ENCODE peak calls at places on chromosome 1, in seven cellular contexts. One of them, this sample, is unnamed.

GRCh38 chr1:159088050-159088449 is 11.5 kb upstream of the AIM2 start:
- DNase-seq in Right ventricle myocardium superior: no peak
- DNase-seq in neuronal stem cell: no peak
- DNase-seq in GM19239: no peak
- DNase-seq in stimulated activated CD4-positive, alpha-beta T cell treated with anti-CD3 and anti-CD28 coated beads, Interleukin-1b, Interleukin-23, amount 100 ng/mL, for 4 hours: no peak
- DNase-seq in AG04449: peak; percentile 70
- DNase-seq in HCEC 1CT: peak; percentile 87
- DNase-seq in this sample: no peak

GRCh38 chr1:54302951-54303843 is 103.0 kb downstream of the SSBP3 start:
- DNase-seq in stimulated activated CD4-positive, alpha-beta T cell treated with anti-CD3 and anti-CD28 coated beads, Interleukin-1b, Interleukin-23, amount 100 ng/mL, for 4 hours: no peak
- DNase-seq in AG04449: no peak
- DNase-seq in GM19239: no peak
- DNase-seq in Right ventricle myocardium superior: no peak
- DNase-seq in neuronal stem cell: no peak
- DNase-seq in HCEC 1CT: no peak
- DNase-seq in this sample: no peak

GRCh38 chr1:162632743-162633326 is 571 bp downstream of the DDR2 start:
- DNase-seq in HCEC 1CT: peak; percentile 36
- DNase-seq in GM19239: no peak
- DNase-seq in Right ventricle myocardium superior: no peak
- DNase-seq in AG04449: no peak
- DNase-seq in stimulated activated CD4-positive, alpha-beta T cell treated with anti-CD3 and anti-CD28 coated beads, Interleukin-1b, Interleukin-23, amount 100 ng/mL, for 4 hours: no peak
- DNase-seq in neuronal stem cell: no peak
- DNase-seq in this sample: no peak

GRCh38 chr1:152029144-152029936 is 7.5 kb downstream of the S100A11 start:
- DNase-seq in stimulated activated CD4-positive, alpha-beta T cell treated with anti-CD3 and anti-CD28 coated beads, Interleukin-1b, Interleukin-23, amount 100 ng/mL, for 4 hours: no peak
- DNase-seq in neuronal stem cell: no peak
- DNase-seq in Right ventricle myocardium superior: no peak
- DNase-seq in HCEC 1CT: peak; percentile 49
- DNase-seq in AG04449: no peak
- DNase-seq in GM19239: no peak
- DNase-seq in this sample: no peak

GRCh38 chr1:227058321-227058751 is 118.2 kb downstream of the COQ8A start:
- DNase-seq in stimulated activated CD4-positive, alpha-beta T cell treated with anti-CD3 and anti-CD28 coated beads, Interleukin-1b, Interleukin-23, amount 100 ng/mL, for 4 hours: no peak
- DNase-seq in Right ventricle myocardium superior: no peak
- DNase-seq in neuronal stem cell: no peak
- DNase-seq in GM19239: no peak
- DNase-seq in AG04449: peak; percentile 34
- DNase-seq in HCEC 1CT: peak; percentile 77
- DNase-seq in this sample: no peak

GRCh38 chr1:226696552-226696951 is 42.5 kb downstream of the ITPKB start:
- DNase-seq in HCEC 1CT: no peak
- DNase-seq in Right ventricle myocardium superior: no peak
- DNase-seq in AG04449: no peak
- DNase-seq in stimulated activated CD4-positive, alpha-beta T cell treated with anti-CD3 and anti-CD28 coated beads, Interleukin-1b, Interleukin-23, amount 100 ng/mL, for 4 hours: no peak
- DNase-seq in GM19239: no peak
- DNase-seq in neuronal stem cell: no peak
- DNase-seq in this sample: no peak

GRCh38 chr1:39751595-39751994 is 12.9 kb downstream of the PPIE start:
- DNase-seq in Right ventricle myocardium superior: no peak
- DNase-seq in HCEC 1CT: no peak
- DNase-seq in neuronal stem cell: no peak
- DNase-seq in GM19239: no peak
- DNase-seq in stimulated activated CD4-positive, alpha-beta T cell treated with anti-CD3 and anti-CD28 coated beads, Interleukin-1b, Interleukin-23, amount 100 ng/mL, for 4 hours: no peak
- DNase-seq in AG04449: no peak
- DNase-seq in this sample: no peak

GRCh38 chr1:23187637-23188036 is 19.0 kb upstream of the LUZP1 start:
- DNase-seq in HCEC 1CT: no peak
- DNase-seq in GM19239: no peak
- DNase-seq in Right ventricle myocardium superior: no peak
- DNase-seq in neuronal stem cell: no peak
- DNase-seq in AG04449: no peak
- DNase-seq in stimulated activated CD4-positive, alpha-beta T cell treated with anti-CD3 and anti-CD28 coated beads, Interleukin-1b, Interleukin-23, amount 100 ng/mL, for 4 hours: no peak
- DNase-seq in this sample: no peak

GRCh38 chr1:60978421-60979357 is 103.7 kb upstream of the NFIA start:
- DNase-seq in Right ventricle myocardium superior: no peak
- DNase-seq in AG04449: no peak
- DNase-seq in stimulated activated CD4-positive, alpha-beta T cell treated with anti-CD3 and anti-CD28 coated beads, Interleukin-1b, Interleukin-23, amount 100 ng/mL, for 4 hours: peak; percentile 16
- DNase-seq in neuronal stem cell: no peak
- DNase-seq in HCEC 1CT: peak; percentile 61
- DNase-seq in GM19239: peak; percentile 7
- DNase-seq in this sample: no peak

GRCh38 chr1:45594412-45594811 is 10.6 kb downstream of the NASP start:
- DNase-seq in AG04449: no peak
- DNase-seq in GM19239: no peak
- DNase-seq in Right ventricle myocardium superior: no peak
- DNase-seq in neuronal stem cell: no peak
- DNase-seq in stimulated activated CD4-positive, alpha-beta T cell treated with anti-CD3 and anti-CD28 coated beads, Interleukin-1b, Interleukin-23, amount 100 ng/mL, for 4 hours: no peak
- DNase-seq in HCEC 1CT: no peak
- DNase-seq in this sample: no peak

GRCh38 chr1:20732588-20733360 is at the start of gene SH2D5:
- DNase-seq in AG04449: peak; percentile 91
- DNase-seq in GM19239: peak; percentile 84
- DNase-seq in neuronal stem cell: peak; percentile 58
- DNase-seq in Right ventricle myocardium superior: peak; percentile 63
- DNase-seq in stimulated activated CD4-positive, alpha-beta T cell treated with anti-CD3 and anti-CD28 coated beads, Interleukin-1b, Interleukin-23, amount 100 ng/mL, for 4 hours: peak; percentile 51
- DNase-seq in HCEC 1CT: peak; percentile 99
- DNase-seq in this sample: peak; percentile 75

GRCh38 chr1:87899746-87900145 is 571.1 kb downstream of the LMO4 start:
- DNase-seq in stimulated activated CD4-positive, alpha-beta T cell treated with anti-CD3 and anti-CD28 coated beads, Interleukin-1b, Interleukin-23, amount 100 ng/mL, for 4 hours: no peak
- DNase-seq in GM19239: no peak
- DNase-seq in Right ventricle myocardium superior: no peak
- DNase-seq in HCEC 1CT: no peak
- DNase-seq in AG04449: no peak
- DNase-seq in neuronal stem cell: no peak
- DNase-seq in this sample: no peak

GRCh38 chr1:54650417-54650816 is 8.8 kb downstream of the MROH7 start:
- DNase-seq in neuronal stem cell: no peak
- DNase-seq in GM19239: no peak
- DNase-seq in HCEC 1CT: no peak
- DNase-seq in stimulated activated CD4-positive, alpha-beta T cell treated with anti-CD3 and anti-CD28 coated beads, Interleukin-1b, Interleukin-23, amount 100 ng/mL, for 4 hours: no peak
- DNase-seq in Right ventricle myocardium superior: no peak
- DNase-seq in AG04449: no peak
- DNase-seq in this sample: no peak

GRCh38 chr1:9473032-9473792 is 66.1 kb upstream of the SLC25A33 start:
- DNase-seq in Right ventricle myocardium superior: peak; percentile 86
- DNase-seq in HCEC 1CT: peak; percentile 88
- DNase-seq in neuronal stem cell: no peak
- DNase-seq in AG04449: peak; percentile 63
- DNase-seq in GM19239: no peak
- DNase-seq in stimulated activated CD4-positive, alpha-beta T cell treated with anti-CD3 and anti-CD28 coated beads, Interleukin-1b, Interleukin-23, amount 100 ng/mL, for 4 hours: no peak
- DNase-seq in this sample: no peak

GRCh38 chr1:27727126-27727525 is 1.4 kb downstream of the FAM76A start:
- DNase-seq in Right ventricle myocardium superior: no peak
- DNase-seq in stimulated activated CD4-positive, alpha-beta T cell treated with anti-CD3 and anti-CD28 coated beads, Interleukin-1b, Interleukin-23, amount 100 ng/mL, for 4 hours: no peak
- DNase-seq in GM19239: no peak
- DNase-seq in HCEC 1CT: peak; percentile 47
- DNase-seq in AG04449: peak; percentile 7
- DNase-seq in neuronal stem cell: no peak
- DNase-seq in this sample: no peak

GRCh38 chr1:77687519-77687906 is 5.1 kb upstream of the ZZZ3 start:
- DNase-seq in AG04449: no peak
- DNase-seq in GM19239: no peak
- DNase-seq in neuronal stem cell: peak; percentile 52
- DNase-seq in stimulated activated CD4-positive, alpha-beta T cell treated with anti-CD3 and anti-CD28 coated beads, Interleukin-1b, Interleukin-23, amount 100 ng/mL, for 4 hours: no peak
- DNase-seq in Right ventricle myocardium superior: peak; percentile 49
- DNase-seq in HCEC 1CT: peak; percentile 23
- DNase-seq in this sample: peak; percentile 87

GRCh38 chr1:41482906-41483895 is 1.3 kb downstream of the EDN2 start:
- DNase-seq in GM19239: no peak
- DNase-seq in Right ventricle myocardium superior: peak; percentile 70
- DNase-seq in neuronal stem cell: no peak
- DNase-seq in AG04449: no peak
- DNase-seq in stimulated activated CD4-positive, alpha-beta T cell treated with anti-CD3 and anti-CD28 coated beads, Interleukin-1b, Interleukin-23, amount 100 ng/mL, for 4 hours: no peak
- DNase-seq in HCEC 1CT: no peak
- DNase-seq in this sample: no peak

GRCh38 chr1:110945626-110946025 is 18.1 kb downstream of the LRIF1 start:
- DNase-seq in stimulated activated CD4-positive, alpha-beta T cell treated with anti-CD3 and anti-CD28 coated beads, Interleukin-1b, Interleukin-23, amount 100 ng/mL, for 4 hours: no peak
- DNase-seq in AG04449: no peak
- DNase-seq in Right ventricle myocardium superior: no peak
- DNase-seq in GM19239: no peak
- DNase-seq in neuronal stem cell: no peak
- DNase-seq in HCEC 1CT: peak; percentile 16
- DNase-seq in this sample: no peak

GRCh38 chr1:16215882-16216753 is 3.7 kb upstream of the ARHGEF19 start:
- DNase-seq in AG04449: no peak
- DNase-seq in HCEC 1CT: peak; percentile 44
- DNase-seq in GM19239: peak; percentile 63
- DNase-seq in Right ventricle myocardium superior: peak; percentile 87
- DNase-seq in neuronal stem cell: peak; percentile 93
- DNase-seq in stimulated activated CD4-positive, alpha-beta T cell treated with anti-CD3 and anti-CD28 coated beads, Interleukin-1b, Interleukin-23, amount 100 ng/mL, for 4 hours: no peak
- DNase-seq in this sample: peak; percentile 95

GRCh38 chr1:209620484-209620879 is 31.7 kb downstream of the LAMB3 start:
- DNase-seq in AG04449: no peak
- DNase-seq in neuronal stem cell: no peak
- DNase-seq in GM19239: no peak
- DNase-seq in HCEC 1CT: no peak
- DNase-seq in Right ventricle myocardium superior: no peak
- DNase-seq in stimulated activated CD4-positive, alpha-beta T cell treated with anti-CD3 and anti-CD28 coated beads, Interleukin-1b, Interleukin-23, amount 100 ng/mL, for 4 hours: no peak
- DNase-seq in this sample: no peak

GRCh38 chr1:41192456-41193188 is 49.5 kb downstream of the SCMH1 start:
- DNase-seq in GM19239: no peak
- DNase-seq in AG04449: no peak
- DNase-seq in HCEC 1CT: no peak
- DNase-seq in stimulated activated CD4-positive, alpha-beta T cell treated with anti-CD3 and anti-CD28 coated beads, Interleukin-1b, Interleukin-23, amount 100 ng/mL, for 4 hours: no peak
- DNase-seq in Right ventricle myocardium superior: no peak
- DNase-seq in neuronal stem cell: no peak
- DNase-seq in this sample: no peak

GRCh38 chr1:208219659-208220282 is 24.4 kb downstream of the PLXNA2 start:
- DNase-seq in AG04449: no peak
- DNase-seq in HCEC 1CT: peak; percentile 37
- DNase-seq in stimulated activated CD4-positive, alpha-beta T cell treated with anti-CD3 and anti-CD28 coated beads, Interleukin-1b, Interleukin-23, amount 100 ng/mL, for 4 hours: no peak
- DNase-seq in Right ventricle myocardium superior: peak; percentile 80
- DNase-seq in neuronal stem cell: no peak
- DNase-seq in GM19239: no peak
- DNase-seq in this sample: no peak

GRCh38 chr1:220335668-220336067 is 63.4 kb upstream of the RAB3GAP2 start:
- DNase-seq in AG04449: no peak
- DNase-seq in HCEC 1CT: no peak
- DNase-seq in GM19239: no peak
- DNase-seq in stimulated activated CD4-positive, alpha-beta T cell treated with anti-CD3 and anti-CD28 coated beads, Interleukin-1b, Interleukin-23, amount 100 ng/mL, for 4 hours: no peak
- DNase-seq in Right ventricle myocardium superior: no peak
- DNase-seq in neuronal stem cell: no peak
- DNase-seq in this sample: no peak

GRCh38 chr1:205237526-205238484 is 10.1 kb downstream of the TMCC2 start:
- DNase-seq in stimulated activated CD4-positive, alpha-beta T cell treated with anti-CD3 and anti-CD28 coated beads, Interleukin-1b, Interleukin-23, amount 100 ng/mL, for 4 hours: peak; percentile 40
- DNase-seq in AG04449: no peak
- DNase-seq in neuronal stem cell: no peak
- DNase-seq in GM19239: no peak
- DNase-seq in Right ventricle myocardium superior: no peak
- DNase-seq in HCEC 1CT: no peak
- DNase-seq in this sample: no peak

GRCh38 chr1:30418426-30419245 is 304.7 kb downstream of the MATN1 start:
- DNase-seq in GM19239: no peak
- DNase-seq in stimulated activated CD4-positive, alpha-beta T cell treated with anti-CD3 and anti-CD28 coated beads, Interleukin-1b, Interleukin-23, amount 100 ng/mL, for 4 hours: no peak
- DNase-seq in Right ventricle myocardium superior: no peak
- DNase-seq in AG04449: no peak
- DNase-seq in neuronal stem cell: no peak
- DNase-seq in HCEC 1CT: no peak
- DNase-seq in this sample: peak; percentile 30

GRCh38 chr1:175448467-175448866 is 255.9 kb upstream of the KIAA0040 start:
- DNase-seq in HCEC 1CT: no peak
- DNase-seq in GM19239: no peak
- DNase-seq in Right ventricle myocardium superior: no peak
- DNase-seq in AG04449: no peak
- DNase-seq in neuronal stem cell: no peak
- DNase-seq in stimulated activated CD4-positive, alpha-beta T cell treated with anti-CD3 and anti-CD28 coated beads, Interleukin-1b, Interleukin-23, amount 100 ng/mL, for 4 hours: no peak
- DNase-seq in this sample: no peak

GRCh38 chr1:37362569-37362968 is 111.8 kb upstream of the ZC3H12A start:
- DNase-seq in GM19239: no peak
- DNase-seq in Right ventricle myocardium superior: no peak
- DNase-seq in stimulated activated CD4-positive, alpha-beta T cell treated with anti-CD3 and anti-CD28 coated beads, Interleukin-1b, Interleukin-23, amount 100 ng/mL, for 4 hours: no peak
- DNase-seq in AG04449: no peak
- DNase-seq in neuronal stem cell: no peak
- DNase-seq in HCEC 1CT: no peak
- DNase-seq in this sample: no peak

GRCh38 chr1:115491303-115492018 is 150.3 kb upstream of the VANGL1 start:
- DNase-seq in stimulated activated CD4-positive, alpha-beta T cell treated with anti-CD3 and anti-CD28 coated beads, Interleukin-1b, Interleukin-23, amount 100 ng/mL, for 4 hours: no peak
- DNase-seq in Right ventricle myocardium superior: no peak
- DNase-seq in GM19239: no peak
- DNase-seq in neuronal stem cell: no peak
- DNase-seq in HCEC 1CT: no peak
- DNase-seq in AG04449: no peak
- DNase-seq in this sample: no peak

GRCh38 chr1:246647113-246647512 is 77.1 kb upstream of the SCCPDH start:
- DNase-seq in GM19239: no peak
- DNase-seq in stimulated activated CD4-positive, alpha-beta T cell treated with anti-CD3 and anti-CD28 coated beads, Interleukin-1b, Interleukin-23, amount 100 ng/mL, for 4 hours: no peak
- DNase-seq in AG04449: no peak
- DNase-seq in neuronal stem cell: no peak
- DNase-seq in Right ventricle myocardium superior: peak; percentile 81
- DNase-seq in HCEC 1CT: peak; percentile 71
- DNase-seq in this sample: peak; percentile 62

GRCh38 chr1:230781596-230781995 is 34.4 kb downstream of the CAPN9 start:
- DNase-seq in Right ventricle myocardium superior: no peak
- DNase-seq in AG04449: no peak
- DNase-seq in neuronal stem cell: no peak
- DNase-seq in GM19239: no peak
- DNase-seq in HCEC 1CT: peak; percentile 16
- DNase-seq in stimulated activated CD4-positive, alpha-beta T cell treated with anti-CD3 and anti-CD28 coated beads, Interleukin-1b, Interleukin-23, amount 100 ng/mL, for 4 hours: no peak
- DNase-seq in this sample: no peak

GRCh38 chr1:115364044-115364775 is 26.2 kb upstream of the NGF start:
- DNase-seq in stimulated activated CD4-positive, alpha-beta T cell treated with anti-CD3 and anti-CD28 coated beads, Interleukin-1b, Interleukin-23, amount 100 ng/mL, for 4 hours: no peak
- DNase-seq in HCEC 1CT: no peak
- DNase-seq in GM19239: no peak
- DNase-seq in Right ventricle myocardium superior: peak; percentile 52
- DNase-seq in neuronal stem cell: no peak
- DNase-seq in AG04449: peak; percentile 77
- DNase-seq in this sample: no peak

GRCh38 chr1:65793359-65793732 is 651 bp downstream of the PDE4B start:
- DNase-seq in HCEC 1CT: peak; percentile 25
- DNase-seq in GM19239: no peak
- DNase-seq in stimulated activated CD4-positive, alpha-beta T cell treated with anti-CD3 and anti-CD28 coated beads, Interleukin-1b, Interleukin-23, amount 100 ng/mL, for 4 hours: no peak
- DNase-seq in neuronal stem cell: no peak
- DNase-seq in AG04449: no peak
- DNase-seq in Right ventricle myocardium superior: no peak
- DNase-seq in this sample: peak; percentile 58

GRCh38 chr1:162213281-162213909 is 143.9 kb downstream of the NOS1AP start:
- DNase-seq in stimulated activated CD4-positive, alpha-beta T cell treated with anti-CD3 and anti-CD28 coated beads, Interleukin-1b, Interleukin-23, amount 100 ng/mL, for 4 hours: no peak
- DNase-seq in HCEC 1CT: no peak
- DNase-seq in neuronal stem cell: peak; percentile 35
- DNase-seq in GM19239: no peak
- DNase-seq in AG04449: no peak
- DNase-seq in Right ventricle myocardium superior: peak; percentile 67
- DNase-seq in this sample: no peak

GRCh38 chr1:205434738-205435137 is 12.9 kb upstream of the LEMD1 start:
- DNase-seq in stimulated activated CD4-positive, alpha-beta T cell treated with anti-CD3 and anti-CD28 coated beads, Interleukin-1b, Interleukin-23, amount 100 ng/mL, for 4 hours: no peak
- DNase-seq in GM19239: no peak
- DNase-seq in neuronal stem cell: no peak
- DNase-seq in Right ventricle myocardium superior: no peak
- DNase-seq in AG04449: no peak
- DNase-seq in HCEC 1CT: no peak
- DNase-seq in this sample: no peak

GRCh38 chr1:232577809-232578208 is 52.1 kb downstream of the SIPA1L2 start:
- DNase-seq in Right ventricle myocardium superior: no peak
- DNase-seq in AG04449: no peak
- DNase-seq in stimulated activated CD4-positive, alpha-beta T cell treated with anti-CD3 and anti-CD28 coated beads, Interleukin-1b, Interleukin-23, amount 100 ng/mL, for 4 hours: no peak
- DNase-seq in HCEC 1CT: no peak
- DNase-seq in neuronal stem cell: no peak
- DNase-seq in GM19239: no peak
- DNase-seq in this sample: no peak

GRCh38 chr1:30415171-30415940 is 308.0 kb downstream of the MATN1 start:
- DNase-seq in Right ventricle myocardium superior: no peak
- DNase-seq in stimulated activated CD4-positive, alpha-beta T cell treated with anti-CD3 and anti-CD28 coated beads, Interleukin-1b, Interleukin-23, amount 100 ng/mL, for 4 hours: no peak
- DNase-seq in neuronal stem cell: no peak
- DNase-seq in HCEC 1CT: no peak
- DNase-seq in GM19239: no peak
- DNase-seq in AG04449: no peak
- DNase-seq in this sample: peak; percentile 33

GRCh38 chr1:230141002-230141648 is 74.1 kb downstream of the GALNT2 start:
- DNase-seq in stimulated activated CD4-positive, alpha-beta T cell treated with anti-CD3 and anti-CD28 coated beads, Interleukin-1b, Interleukin-23, amount 100 ng/mL, for 4 hours: no peak
- DNase-seq in GM19239: no peak
- DNase-seq in HCEC 1CT: peak; percentile 81
- DNase-seq in AG04449: peak; percentile 54
- DNase-seq in neuronal stem cell: no peak
- DNase-seq in Right ventricle myocardium superior: no peak
- DNase-seq in this sample: no peak

GRCh38 chr1:207698822-207699483 is 52.9 kb upstream of the CD46 start:
- DNase-seq in AG04449: no peak
- DNase-seq in stimulated activated CD4-positive, alpha-beta T cell treated with anti-CD3 and anti-CD28 coated beads, Interleukin-1b, Interleukin-23, amount 100 ng/mL, for 4 hours: peak; percentile 9
- DNase-seq in Right ventricle myocardium superior: peak; percentile 62
- DNase-seq in neuronal stem cell: peak; percentile 24
- DNase-seq in HCEC 1CT: peak; percentile 64
- DNase-seq in GM19239: no peak
- DNase-seq in this sample: peak; percentile 64

This sample was measured in ecto neural progenitor cell.